ENCODE peak calls at places on chromosomes 4 and X, in four cellular contexts. Z is PC-3, N is cardiac muscle cell, X is lower lobe of right lung. K is an unnamed sample. For H3K4me1, the result is how much of the 10 kb centered on the place peaks cover.

GRCh38 chr4:38315296-38315695 is 348.7 kb upstream of the KLF3 start:
- DNase-seq in Z (no peak), N (no peak), X (no peak), K (no peak)

GRCh38 chrX:14529288-14529989 is at the start of gene GLRA2:
- DNase-seq in Z (peak), N (peak), X (no peak), K (no peak)

GRCh38 chrX:119541188-119541587 is 24.0 kb downstream of the STEEP1 start:
- DNase-seq in Z (peak), N (peak), X (no peak), K (peak)

GRCh38 chr4:99205104-99205979 is 13.7 kb downstream of the ADH6 start:
- DNase-seq in Z (no peak), N (peak), X (no peak), K (no peak)

GRCh38 chrX:149631293-149632165 is at the start of gene TMEM185A:
- DNase-seq in Z (peak), N (peak), X (peak), K (peak)

GRCh38 chr4:65510976-65511375 is 159.3 kb downstream of the EPHA5 start:
- DNase-seq in Z (peak), N (peak), X (no peak), K (peak)

GRCh38 chr4:98780111-98780549 is 121.7 kb upstream of the TSPAN5 start:
- DNase-seq in Z (no peak), N (peak), X (no peak), K (no peak)

GRCh38 chrX:97452283-97452682 is 568.6 kb downstream of the RPA4 start:
- DNase-seq in Z (no peak), N (no peak), X (no peak), K (no peak)

GRCh38 chr4:19429684-19430083 is 822.0 kb upstream of the SLIT2 start:
- DNase-seq in Z (no peak), N (no peak), X (no peak), K (no peak)

GRCh38 chr4:78057600-78058560 is 757 bp downstream of the FRAS1 start:
- DNase-seq in Z (peak), N (peak), X (peak), K (peak)

GRCh38 chrX:51852096-51852495 is 41.3 kb upstream of the MAGED1 start:
- DNase-seq in Z (no peak), N (no peak), X (no peak), K (no peak)

GRCh38 chr4:123423819-123424218 is 27.2 kb downstream of the SPRY1 start:
- DNase-seq in Z (no peak), N (no peak), X (no peak), K (no peak)

GRCh38 chrX:4240541-4241194 is 527.2 kb upstream of the PRKX start:
- DNase-seq in Z (no peak), N (no peak), X (no peak), K (no peak)

GRCh38 chr4:147760695-147761094 is 28.8 kb downstream of the ARHGAP10 start:
- DNase-seq in Z (no peak), N (no peak), X (no peak), K (no peak)

GRCh38 chr4:185384877-185385465 is 10.8 kb downstream of the LRP2BP start:
- DNase-seq in Z (no peak), N (peak), X (no peak), K (no peak)

GRCh38 chr4:184313710-184314659 is 96.3 kb upstream of the ENPP6 start:
- DNase-seq in Z (no peak), N (no peak), X (peak), K (no peak)
- H3K4me1 ChIP-seq in Z (under half), N (under half), X (under half), K (under half)

DNA sequence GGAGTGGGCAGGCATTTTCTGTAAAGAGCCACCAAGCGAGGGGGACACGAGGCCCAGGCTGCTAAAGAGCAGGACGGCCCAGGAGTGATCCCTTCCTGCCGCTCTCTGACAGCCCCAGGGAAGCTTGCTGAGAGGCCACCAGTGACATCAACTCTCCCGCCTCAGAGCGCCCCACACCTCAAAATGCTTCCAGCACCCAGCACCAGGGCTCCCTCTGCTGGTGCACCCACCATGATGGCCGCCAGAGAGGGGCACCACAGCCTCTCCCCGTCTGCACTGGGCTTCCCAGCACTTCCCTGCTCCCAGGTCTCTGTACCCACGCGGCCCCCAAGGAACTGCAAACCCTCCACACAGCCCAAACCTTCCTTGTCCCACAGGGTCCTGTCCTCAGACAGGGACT is 40.4 kb downstream of the GAK start:
- DNase-seq in Z (no peak), N (peak), X (no peak), K (no peak)
- TF ChIP-seq CTCF in Z (peak), N (peak), X (no peak), K (peak)

DNA sequence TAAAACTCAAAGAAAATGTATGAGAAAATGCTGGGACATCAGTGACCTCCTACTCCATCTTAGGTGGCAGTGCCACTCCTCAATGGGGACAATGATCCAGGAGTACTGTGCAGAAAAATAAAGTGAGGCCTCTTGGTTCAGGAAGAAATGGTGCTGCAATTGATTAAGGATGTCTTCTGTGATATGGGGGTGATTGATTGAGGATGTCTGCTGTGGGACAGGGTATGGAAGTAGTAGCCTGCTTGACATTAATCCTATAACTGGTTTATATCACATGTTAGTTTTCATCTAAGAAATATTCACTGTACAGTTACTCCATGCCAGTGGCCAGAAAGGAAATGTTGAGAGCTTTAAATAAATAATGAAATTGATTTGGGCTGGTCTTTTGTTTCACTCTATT is 20.5 kb downstream of the OTOP1 start:
- DNase-seq in Z (no peak), N (no peak), X (no peak), K (no peak)
- H3K27ac ChIP-seq in Z (no peak), N (no peak), X (no peak), K (no peak)

GRCh38 chr4:153083447-153083921 is 120.8 kb upstream of the TRIM2 start:
- DNase-seq in Z (peak), N (peak), X (no peak), K (peak)
- H3K4me1 ChIP-seq in Z (under half), N (under half), X (under half), K (under half)

K was measured in foreskin keratinocyte.